ENCODE peak calls at places on chromosome 1, in five cellular contexts. One of them, this sample, is unnamed.

GRCh38 chr1:15885701-15886612 is 38.5 kb downstream of the SPEN start:
- DNase-seq in neural progenitor cell: peak; percentile 91
- DNase-seq in fibroblast of pulmonary artery: peak; percentile 99
- DNase-seq in AG09309: peak; percentile 71
- DNase-seq in cardiac fibroblast: peak; percentile 98
- DNase-seq in this sample: peak; percentile 81

GRCh38 chr1:38235705-38236104 is 189.1 kb upstream of the POU3F1 start:
- DNase-seq in neural progenitor cell: no peak
- DNase-seq in fibroblast of pulmonary artery: peak; percentile 8
- DNase-seq in AG09309: peak; percentile 59
- DNase-seq in cardiac fibroblast: peak; percentile 33
- DNase-seq in this sample: peak; percentile 46

GRCh38 chr1:59039551-59039950 is 255.7 kb upstream of the JUN start:
- DNase-seq in neural progenitor cell: no peak
- DNase-seq in fibroblast of pulmonary artery: no peak
- DNase-seq in AG09309: no peak
- DNase-seq in cardiac fibroblast: no peak
- DNase-seq in this sample: no peak

GRCh38 chr1:63033211-63033610 is 249.3 kb downstream of the ATG4C start:
- DNase-seq in neural progenitor cell: peak; percentile 56
- DNase-seq in fibroblast of pulmonary artery: no peak
- DNase-seq in AG09309: no peak
- DNase-seq in cardiac fibroblast: no peak
- DNase-seq in this sample: no peak

GRCh38 chr1:175820456-175820855 is 77.1 kb upstream of the TNR start:
- DNase-seq in neural progenitor cell: no peak
- DNase-seq in fibroblast of pulmonary artery: no peak
- DNase-seq in AG09309: no peak
- DNase-seq in cardiac fibroblast: no peak
- DNase-seq in this sample: no peak

GRCh38 chr1:154760469-154760933 is 109.6 kb downstream of the KCNN3 start:
- DNase-seq in neural progenitor cell: peak; percentile 83
- DNase-seq in fibroblast of pulmonary artery: peak; percentile 10
- DNase-seq in AG09309: no peak
- DNase-seq in cardiac fibroblast: no peak
- DNase-seq in this sample: no peak

GRCh38 chr1:103120981-103121380 is 12.7 kb upstream of the COL11A1 start:
- DNase-seq in neural progenitor cell: no peak
- DNase-seq in fibroblast of pulmonary artery: no peak
- DNase-seq in AG09309: no peak
- DNase-seq in cardiac fibroblast: no peak
- DNase-seq in this sample: no peak

GRCh38 chr1:24606296-24606605 is 36.9 kb upstream of the SRRM1 start:
- DNase-seq in neural progenitor cell: no peak
- DNase-seq in fibroblast of pulmonary artery: no peak
- DNase-seq in AG09309: no peak
- DNase-seq in cardiac fibroblast: no peak
- DNase-seq in this sample: no peak

GRCh38 chr1:117051224-117052064 is 8.7 kb upstream of the TTF2 start:
- DNase-seq in neural progenitor cell: no peak
- DNase-seq in fibroblast of pulmonary artery: peak; percentile 36
- DNase-seq in AG09309: no peak
- DNase-seq in cardiac fibroblast: peak; percentile 20
- DNase-seq in this sample: peak; percentile 47

GRCh38 chr1:186374313-186375151 is 521 bp downstream of the TPR start:
- DNase-seq in neural progenitor cell: peak; percentile 41
- DNase-seq in fibroblast of pulmonary artery: peak; percentile 26
- DNase-seq in AG09309: no peak
- DNase-seq in cardiac fibroblast: peak; percentile 40
- DNase-seq in this sample: peak; percentile 45

GRCh38 chr1:53145942-53146708 is 3.7 kb upstream of the SLC1A7 start:
- DNase-seq in neural progenitor cell: peak; percentile 41
- DNase-seq in fibroblast of pulmonary artery: peak; percentile 99
- DNase-seq in AG09309: peak; percentile 98
- DNase-seq in cardiac fibroblast: peak; percentile 99
- DNase-seq in this sample: peak; percentile 97

GRCh38 chr1:38125016-38125415 is 78.4 kb upstream of the POU3F1 start:
- DNase-seq in neural progenitor cell: no peak
- DNase-seq in fibroblast of pulmonary artery: no peak
- DNase-seq in AG09309: no peak
- DNase-seq in cardiac fibroblast: no peak
- DNase-seq in this sample: peak; percentile 69

GRCh38 chr1:218488986-218489385 is 143.8 kb downstream of the TGFB2 start:
- DNase-seq in neural progenitor cell: peak; percentile 4
- DNase-seq in fibroblast of pulmonary artery: peak; percentile 32
- DNase-seq in AG09309: no peak
- DNase-seq in cardiac fibroblast: peak; percentile 26
- DNase-seq in this sample: peak; percentile 41

GRCh38 chr1:215679231-215679630 is 112.1 kb downstream of the KCTD3 start:
- DNase-seq in neural progenitor cell: no peak
- DNase-seq in fibroblast of pulmonary artery: no peak
- DNase-seq in AG09309: no peak
- DNase-seq in cardiac fibroblast: no peak
- DNase-seq in this sample: no peak

GRCh38 chr1:226060976-226061792 is 1.3 kb upstream of the H3-3A start:
- DNase-seq in neural progenitor cell: no peak
- DNase-seq in fibroblast of pulmonary artery: no peak
- DNase-seq in AG09309: no peak
- DNase-seq in cardiac fibroblast: peak; percentile 36
- DNase-seq in this sample: peak; percentile 11

GRCh38 chr1:110672001-110672752 is 2.6 kb downstream of the KCNA3 start:
- DNase-seq in neural progenitor cell: peak; percentile 69
- DNase-seq in fibroblast of pulmonary artery: no peak
- DNase-seq in AG09309: no peak
- DNase-seq in cardiac fibroblast: no peak
- DNase-seq in this sample: no peak

GRCh38 chr1:77954521-77954920 is 24.4 kb downstream of the FUBP1 start:
- DNase-seq in neural progenitor cell: no peak
- DNase-seq in fibroblast of pulmonary artery: no peak
- DNase-seq in AG09309: no peak
- DNase-seq in cardiac fibroblast: no peak
- DNase-seq in this sample: no peak

GRCh38 chr1:228408869-228409805 is 2.5 kb upstream of the TRIM11 start:
- DNase-seq in neural progenitor cell: no peak
- DNase-seq in fibroblast of pulmonary artery: no peak
- DNase-seq in AG09309: no peak
- DNase-seq in cardiac fibroblast: no peak
- DNase-seq in this sample: no peak

GRCh38 chr1:147246910-147247655 is 4.6 kb downstream of the CHD1L start:
- DNase-seq in neural progenitor cell: peak; percentile 36
- DNase-seq in fibroblast of pulmonary artery: no peak
- DNase-seq in AG09309: no peak
- DNase-seq in cardiac fibroblast: no peak
- DNase-seq in this sample: no peak

GRCh38 chr1:12447849-12448312 is 170.1 kb downstream of the DHRS3 start:
- DNase-seq in neural progenitor cell: no peak
- DNase-seq in fibroblast of pulmonary artery: no peak
- DNase-seq in AG09309: peak; percentile 67
- DNase-seq in cardiac fibroblast: peak; percentile 55
- DNase-seq in this sample: no peak

GRCh38 chr1:42934541-42935312 is 23.9 kb downstream of the SLC2A1 start:
- DNase-seq in neural progenitor cell: no peak
- DNase-seq in fibroblast of pulmonary artery: no peak
- DNase-seq in AG09309: no peak
- DNase-seq in cardiac fibroblast: no peak
- DNase-seq in this sample: no peak

GRCh38 chr1:166950156-166950555 is 25.2 kb downstream of the ILDR2 start:
- DNase-seq in neural progenitor cell: peak; percentile 94
- DNase-seq in fibroblast of pulmonary artery: no peak
- DNase-seq in AG09309: no peak
- DNase-seq in cardiac fibroblast: no peak
- DNase-seq in this sample: no peak

GRCh38 chr1:229041946-229042345 is 229.0 kb upstream of the RAB4A start:
- DNase-seq in neural progenitor cell: no peak
- DNase-seq in fibroblast of pulmonary artery: no peak
- DNase-seq in AG09309: no peak
- DNase-seq in cardiac fibroblast: no peak
- DNase-seq in this sample: no peak

GRCh38 chr1:98110674-98111073 is 189.8 kb upstream of the DPYD start:
- DNase-seq in neural progenitor cell: no peak
- DNase-seq in fibroblast of pulmonary artery: peak; percentile 29
- DNase-seq in AG09309: no peak
- DNase-seq in cardiac fibroblast: peak; percentile 18
- DNase-seq in this sample: no peak

GRCh38 chr1:219917851-219918466 is 10.4 kb downstream of the SLC30A10 start:
- DNase-seq in neural progenitor cell: no peak
- DNase-seq in fibroblast of pulmonary artery: peak; percentile 4
- DNase-seq in AG09309: no peak
- DNase-seq in cardiac fibroblast: no peak
- DNase-seq in this sample: peak; percentile 81

DNA sequence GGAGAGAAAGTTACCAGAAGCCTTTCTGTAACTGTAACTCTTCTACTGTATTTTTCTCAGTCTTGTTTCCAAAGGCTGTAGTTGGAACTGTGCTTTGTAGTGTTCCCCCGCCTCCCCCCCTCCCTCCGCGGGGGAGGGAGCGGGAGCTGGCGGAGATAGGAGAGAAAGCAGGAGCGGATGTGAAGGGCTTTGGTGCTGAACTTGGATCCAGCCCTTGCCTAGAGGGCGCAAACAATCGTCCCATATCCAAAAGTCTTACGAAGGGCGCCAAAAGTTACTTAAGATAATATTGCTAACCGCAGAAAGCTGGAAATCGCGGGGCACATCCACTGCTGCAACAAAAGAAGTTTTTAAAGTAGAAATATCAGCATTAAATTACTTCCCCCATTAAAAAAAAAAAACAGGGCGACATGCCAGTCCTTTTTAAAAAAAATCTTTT is 2.4 kb upstream of the NFIA start:
- DNase-seq in neural progenitor cell: peak; percentile 60
- DNase-seq in fibroblast of pulmonary artery: peak; percentile 95
- DNase-seq in AG09309: peak; percentile 32
- DNase-seq in cardiac fibroblast: peak; percentile 98
- DNase-seq in this sample: peak; percentile 77
- H3K4me3 ChIP-seq in neural progenitor cell: no peak overlapping the region
- H3K4me3 ChIP-seq in fibroblast of pulmonary artery: peak overlapping the region; percentile 34
- H3K4me3 ChIP-seq in AG09309: peak overlapping the region; percentile 11
- H3K4me3 ChIP-seq in cardiac fibroblast: no peak overlapping the region
- H3K4me3 ChIP-seq in this sample: peak overlapping the region; percentile 7

DNA sequence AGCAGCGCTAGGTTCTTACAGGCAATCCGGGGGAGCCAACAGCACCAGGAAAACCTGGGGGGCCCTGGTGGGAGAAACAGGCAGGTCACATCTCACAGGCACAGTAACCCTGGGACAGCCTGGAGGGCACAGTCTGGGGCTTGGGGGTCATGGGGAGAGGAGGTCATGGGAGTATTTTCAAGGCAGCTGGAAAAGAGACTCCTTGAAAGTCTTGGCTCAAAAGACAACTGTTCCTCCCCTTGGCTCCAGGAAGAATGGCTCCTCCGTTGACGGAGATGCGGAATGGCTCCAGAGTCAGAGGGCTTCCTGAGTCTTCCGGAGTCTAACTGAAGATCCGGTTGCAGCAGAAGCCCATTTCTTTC is 25.9 kb upstream of the PEF1 start:
- DNase-seq in neural progenitor cell: no peak
- DNase-seq in fibroblast of pulmonary artery: no peak
- DNase-seq in AG09309: no peak
- DNase-seq in cardiac fibroblast: peak; percentile 17
- DNase-seq in this sample: no peak
- H3K4me3 ChIP-seq in neural progenitor cell: no peak overlapping the region
- H3K4me3 ChIP-seq in fibroblast of pulmonary artery: peak overlapping the region; percentile 12
- H3K4me3 ChIP-seq in AG09309: no peak overlapping the region
- H3K4me3 ChIP-seq in cardiac fibroblast: no peak overlapping the region
- H3K4me3 ChIP-seq in this sample: peak overlapping the region; percentile 1

DNA sequence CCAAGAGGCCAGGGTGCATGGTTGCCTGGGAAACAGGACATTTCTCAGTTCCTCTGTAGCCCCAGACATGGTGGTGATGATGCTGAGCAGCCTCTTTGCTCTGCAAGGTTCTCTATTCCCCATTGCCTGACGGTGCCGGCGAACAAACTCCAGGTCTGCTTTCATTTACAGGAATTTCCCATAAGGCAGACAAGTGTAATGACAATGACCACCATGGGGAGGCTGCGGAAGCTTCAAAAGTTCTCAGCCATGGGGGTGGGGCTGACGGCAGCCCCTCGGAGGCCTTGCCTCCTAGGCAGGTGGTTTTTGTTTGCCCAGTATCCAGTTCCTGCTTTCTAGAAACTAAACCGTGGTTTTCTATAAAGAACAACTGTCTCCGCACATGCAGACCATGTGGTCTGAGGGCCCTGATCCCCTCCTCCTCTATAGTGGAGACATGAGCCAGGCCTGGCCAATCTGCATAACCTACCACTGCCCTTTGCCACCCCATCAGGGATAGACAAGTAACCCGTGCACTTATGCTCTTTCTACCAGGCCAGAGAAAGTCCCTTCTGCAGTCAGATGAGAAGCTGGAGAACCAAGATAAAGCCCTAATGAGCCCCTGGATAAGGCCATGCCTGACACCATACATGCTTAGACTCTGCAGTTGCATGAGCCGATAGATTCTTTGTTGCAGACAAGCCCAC is 54.0 kb downstream of the LDLRAD2 start:
- DNase-seq in neural progenitor cell: peak; percentile 28
- DNase-seq in fibroblast of pulmonary artery: no peak
- DNase-seq in AG09309: no peak
- DNase-seq in cardiac fibroblast: no peak
- DNase-seq in this sample: no peak
- H3K4me3 ChIP-seq in neural progenitor cell: no peak overlapping the region
- H3K4me3 ChIP-seq in fibroblast of pulmonary artery: no peak overlapping the region
- H3K4me3 ChIP-seq in AG09309: no peak overlapping the region
- H3K4me3 ChIP-seq in cardiac fibroblast: no peak overlapping the region
- H3K4me3 ChIP-seq in this sample: no peak overlapping the region

GRCh38 chr1:231518485-231519035 is 9.9 kb upstream of the TSNAX start:
- DNase-seq in neural progenitor cell: peak; percentile 29
- DNase-seq in fibroblast of pulmonary artery: no peak
- DNase-seq in AG09309: no peak
- DNase-seq in cardiac fibroblast: no peak
- DNase-seq in this sample: no peak

GRCh38 chr1:231519166-231519565 is 9.3 kb upstream of the TSNAX start:
- DNase-seq in neural progenitor cell: no peak
- DNase-seq in fibroblast of pulmonary artery: peak; percentile 22
- DNase-seq in AG09309: no peak
- DNase-seq in cardiac fibroblast: no peak
- DNase-seq in this sample: peak; percentile 34

GRCh38 chr1:231515748-231516147 is 12.7 kb upstream of the TSNAX start:
- DNase-seq in neural progenitor cell: no peak
- DNase-seq in fibroblast of pulmonary artery: no peak
- DNase-seq in AG09309: no peak
- DNase-seq in cardiac fibroblast: no peak
- DNase-seq in this sample: no peak

GRCh38 chr1:231512147-231512698 is 16.2 kb upstream of the TSNAX start:
- DNase-seq in neural progenitor cell: no peak
- DNase-seq in fibroblast of pulmonary artery: peak; percentile 32
- DNase-seq in AG09309: peak; percentile 65
- DNase-seq in cardiac fibroblast: peak; percentile 34
- DNase-seq in this sample: peak; percentile 48

GRCh38 chr1:231517076-231517475 is 11.4 kb upstream of the TSNAX start:
- DNase-seq in neural progenitor cell: no peak
- DNase-seq in fibroblast of pulmonary artery: peak; percentile 28
- DNase-seq in AG09309: no peak
- DNase-seq in cardiac fibroblast: no peak
- DNase-seq in this sample: no peak
- H3K4me3 ChIP-seq in neural progenitor cell: no peak overlapping the region
- H3K4me3 ChIP-seq in fibroblast of pulmonary artery: no peak overlapping the region
- H3K4me3 ChIP-seq in AG09309: no peak overlapping the region
- H3K4me3 ChIP-seq in cardiac fibroblast: no peak overlapping the region
- H3K4me3 ChIP-seq in this sample: no peak overlapping the region

This sample was measured in bronchial epithelial cell.